ENCODE peak calls at places on chromosome 10, in four cellular contexts. F is GM20000, S is Panc1, Z is GM13976. A is an unnamed sample.

GRCh38 chr10:132860527-132860926 is 74.6 kb upstream of the NKX6-2 start:
- DNase-seq in S (no peak), F (no peak), Z (no peak), A (no peak)

GRCh38 chr10:85641479-85641967 is 725.1 kb downstream of the GRID1 start:
- DNase-seq in F (no peak), Z (no peak), S (peak; percentile 25), A (no peak)

GRCh38 chr10:5735119-5735518 is 50.5 kb downstream of the TASOR2 start:
- DNase-seq in S (no peak), Z (no peak), F (no peak), A (no peak)

GRCh38 chr10:97333351-97333600 is 1.3 kb downstream of the FRAT2 start:
- DNase-seq in S (no peak), Z (no peak), F (peak; percentile 50), A (no peak)

GRCh38 chr10:5557040-5557721 is 32.4 kb downstream of the CALML3 start:
- DNase-seq in F (no peak), S (no peak), Z (no peak), A (no peak)

GRCh38 chr10:21424511-21424910 is 101.0 kb downstream of the SKIDA1 start:
- DNase-seq in S (no peak), F (no peak), Z (no peak), A (no peak)

GRCh38 chr10:99836711-99837110 is 54.3 kb downstream of the ABCC2 start:
- DNase-seq in F (no peak), S (no peak), Z (no peak), A (no peak)

GRCh38 chr10:93541402-93542357 is 24.8 kb upstream of the FFAR4 start:
- DNase-seq in Z (peak; percentile 43), F (no peak), S (no peak), A (no peak)

GRCh38 chr10:57008189-57008588 is 647.1 kb upstream of the ZWINT start:
- DNase-seq in F (no peak), S (no peak), Z (no peak), A (no peak)

GRCh38 chr10:97042716-97043562 is 142.8 kb downstream of the SLIT1 start:
- DNase-seq in F (no peak), Z (no peak), S (no peak), A (no peak)

GRCh38 chr10:73887038-73888015 is 13.0 kb upstream of the CAMK2G start:
- DNase-seq in S (no peak), F (no peak), Z (no peak), A (no peak)

GRCh38 chr10:114911801-114912479 is 26.1 kb upstream of the TRUB1 start:
- DNase-seq in S (no peak), F (no peak), Z (no peak), A (no peak)

GRCh38 chr10:80465839-80466590 is 11.9 kb downstream of the TSPAN14 start:
- DNase-seq in F (no peak), S (no peak), Z (no peak), A (no peak)

GRCh38 chr10:112369495-112370423 is 4.2 kb upstream of the ACSL5 start:
- DNase-seq in F (no peak), S (no peak), Z (no peak), A (no peak)

GRCh38 chr10:44950326-44951225 is 9.0 kb upstream of the RASSF4 start:
- DNase-seq in S (no peak), F (no peak), Z (no peak), A (no peak)

GRCh38 chr10:4201866-4202825 is 417.1 kb upstream of the KLF6 start:
- DNase-seq in F (no peak), Z (no peak), S (no peak), A (no peak)

GRCh38 chr10:84336406-84336805 is 8.0 kb downstream of the CCSER2 start:
- DNase-seq in F (no peak), Z (no peak), S (no peak), A (no peak)

GRCh38 chr10:1679821-1680650 is 57.3 kb downstream of the ADARB2 start:
- DNase-seq in S (no peak), Z (no peak), F (no peak), A (no peak)

GRCh38 chr10:98417481-98417959 is 2.5 kb upstream of the PYROXD2 start:
- DNase-seq in S (no peak), Z (no peak), F (no peak), A (no peak)

GRCh38 chr10:72315611-72316385 is 38.9 kb downstream of the DNAJB12 start:
- DNase-seq in Z (no peak), S (no peak), F (no peak), A (no peak)

GRCh38 chr10:132117636-132118190 is 52.0 kb downstream of the JAKMIP3 start:
- DNase-seq in S (no peak), Z (no peak), F (no peak), A (no peak)

GRCh38 chr10:51162002-51162401 is 87.7 kb downstream of the PRKG1 start:
- DNase-seq in S (no peak), Z (no peak), F (no peak), A (no peak)

GRCh38 chr10:93614101-93614825 is 1.9 kb downstream of the PDE6C start:
- DNase-seq in Z (no peak), F (no peak), S (no peak), A (no peak)

GRCh38 chr10:82986216-82986615 is 1111.2 kb downstream of the NRG3 start:
- DNase-seq in Z (no peak), S (no peak), F (no peak), A (no peak)

GRCh38 chr10:44874176-44874575 is 37.0 kb upstream of the TMEM72 start:
- DNase-seq in Z (no peak), F (no peak), S (no peak), A (no peak)

GRCh38 chr10:15510963-15511362 is 139.9 kb upstream of the FAM171A1 start:
- DNase-seq in Z (no peak), S (no peak), F (no peak), A (no peak)

GRCh38 chr10:88525371-88526079 is 57.6 kb downstream of the RNLS start:
- DNase-seq in Z (no peak), S (no peak), F (no peak), A (no peak)

GRCh38 chr10:30755474-30755873 is 125.9 kb upstream of the LYZL2 start:
- DNase-seq in S (no peak), F (no peak), Z (no peak), A (no peak)

GRCh38 chr10:92544296-92544695 is 29.6 kb downstream of the IDE start:
- DNase-seq in S (no peak), Z (no peak), F (no peak), A (no peak)

GRCh38 chr10:62082729-62083412 is 181.4 kb downstream of the ARID5B start:
- DNase-seq in S (no peak), F (no peak), Z (no peak), A (no peak)

GRCh38 chr10:7922707-7923106 is 104.4 kb downstream of the TAF3 start:
- DNase-seq in S (no peak), F (no peak), Z (no peak), A (no peak)

GRCh38 chr10:70536196-70536920 is 57.8 kb downstream of the PALD1 start:
- DNase-seq in S (no peak), F (no peak), Z (no peak), A (no peak)
- TF ChIP-seq CTCF in S (no peak), F (no peak), Z (no peak), A (no peak)

DNA sequence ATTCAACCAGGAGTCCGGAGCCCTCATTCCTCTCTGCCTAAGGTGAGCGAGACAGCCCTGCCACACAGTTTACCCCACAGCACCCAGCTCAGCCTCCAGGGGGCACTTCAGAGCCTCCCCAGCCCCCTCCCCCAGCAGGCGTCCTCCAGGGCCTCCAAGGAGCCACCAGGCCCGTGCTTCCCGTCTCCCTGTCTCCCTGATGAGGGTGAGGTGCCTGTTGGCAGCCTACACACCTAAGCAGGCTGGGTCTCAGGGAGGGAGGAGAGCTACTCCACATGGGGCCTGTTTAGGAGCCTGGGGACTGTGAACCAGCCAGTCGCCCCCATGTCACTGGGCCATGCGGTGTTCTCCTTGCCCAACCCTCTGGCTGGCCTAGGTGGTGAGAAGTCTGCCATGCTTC is 28.9 kb upstream of the TRIM8 start:
- DNase-seq in S (no peak), F (no peak), Z (peak; percentile 47), A (no peak)
- TF ChIP-seq CTCF in S (no peak), F (no peak), Z (no peak), A (peak; percentile 29)

GRCh38 chr10:95741807-95742528 is 14.0 kb upstream of the ENTPD1 start:
- DNase-seq in Z (peak; percentile 49), F (peak; percentile 55), S (no peak), A (peak; percentile 44)
- TF ChIP-seq CTCF in Z (peak; percentile 19), F (no peak), S (peak; percentile 11), A (peak; percentile 40)

DNA sequence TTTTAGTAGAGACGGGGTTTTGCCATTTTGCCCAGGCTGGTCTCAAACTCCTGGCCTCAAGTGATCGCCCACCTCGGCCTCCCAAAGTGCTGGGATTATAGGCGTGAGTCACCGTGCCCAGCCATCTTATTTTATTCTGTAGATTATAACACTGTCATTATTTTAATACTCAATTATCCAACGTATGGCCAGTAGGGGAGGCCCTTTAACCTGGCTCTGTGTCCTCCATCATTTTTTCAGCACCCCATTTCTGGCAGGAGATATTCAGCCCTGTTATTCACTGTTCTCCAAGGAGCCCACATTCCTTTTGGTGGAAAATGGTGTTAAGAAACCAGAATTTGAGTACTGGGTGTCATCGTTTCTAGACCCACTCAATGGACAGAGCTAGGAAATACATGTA is 31.5 kb downstream of the PDSS1 start:
- DNase-seq in Z (no peak), S (no peak), F (no peak), A (no peak)
- TF ChIP-seq CTCF in Z (peak; percentile 19), S (no peak), F (no peak), A (peak; percentile 21)

GRCh38 chr10:121498071-121498470 is 100.2 kb downstream of the FGFR2 start:
- DNase-seq in S (no peak), Z (no peak), F (no peak), A (no peak)
- TF ChIP-seq CTCF in S (no peak), Z (no peak), F (no peak), A (no peak)

DNA sequence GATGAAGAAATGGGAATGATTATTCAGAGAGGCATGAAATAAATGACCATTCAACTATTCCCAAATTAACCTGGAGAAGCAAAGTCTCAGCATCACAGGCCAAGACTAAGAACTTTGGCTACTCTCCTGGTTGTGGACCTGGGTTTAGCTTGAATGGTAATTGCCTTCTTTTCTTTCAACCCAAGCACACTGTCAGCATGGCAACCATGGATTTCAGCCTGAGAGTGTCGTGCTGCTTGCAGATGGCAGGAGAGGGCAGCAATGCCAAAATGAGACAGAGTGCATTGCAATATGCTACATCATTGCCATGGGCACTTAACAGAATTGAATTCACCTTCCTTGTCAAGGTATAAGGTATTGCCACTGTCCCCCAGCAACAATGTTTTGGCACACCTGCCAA is 767.2 kb downstream of the REEP3 start:
- DNase-seq in S (no peak), F (no peak), Z (no peak), A (no peak)
- TF ChIP-seq CTCF in S (no peak), F (no peak), Z (no peak), A (no peak)

GRCh38 chr10:116737582-116738358 is 4.6 kb downstream of the HSPA12A start:
- DNase-seq in F (no peak), Z (no peak), S (no peak), A (no peak)
- TF ChIP-seq CTCF in F (no peak), Z (no peak), S (no peak), A (no peak)

A was measured in GM13977.